ENCODE peak calls at places on chromosomes 6 and 20, in eight cellular contexts. X is AG04449, R is fibroblast of the aortic adventitia, P is HL-60, M is hepatocyte, H is transverse colon, O is suprapubic skin, J is cardiac fibroblast. G is an unnamed sample.

GRCh38 chr6:163429858-163430448 is 15.4 kb downstream of the QKI start:
- DNase-seq in X (no peak), R (no peak), P (no peak), M (no peak), H (no peak), O (no peak), J (no peak), G (no peak)

GRCh38 chr6:45814772-45815171 is 200.9 kb downstream of the CLIC5 start:
- DNase-seq in X (no peak), R (no peak), P (no peak), M (no peak), H (no peak), O (no peak), J (no peak), G (no peak)

GRCh38 chr20:6588296-6588695 is 179.2 kb upstream of the BMP2 start:
- DNase-seq in X (no peak), R (peak; percentile 40), P (no peak), M (no peak), H (peak; percentile 18), O (no peak), J (peak; percentile 50), G (no peak)

GRCh38 chr6:21856844-21857243 is 263.3 kb downstream of the SOX4 start:
- DNase-seq in X (no peak), R (peak; percentile 56), P (peak; percentile 64), M (no peak), H (no peak), O (no peak), J (peak; percentile 88), G (no peak)

GRCh38 chr6:151882206-151882605 is 74.7 kb downstream of the ESR1 start:
- DNase-seq in X (no peak), R (no peak), P (no peak), M (no peak), H (no peak), O (no peak), J (no peak), G (no peak)

GRCh38 chr20:5949943-5950270 is 426 bp downstream of the TRMT6 start:
- DNase-seq in X (no peak), R (no peak), P (no peak), M (no peak), H (no peak), O (no peak), J (no peak), G (no peak)

GRCh38 chr6:73695619-73696421 is at the start of gene CD109:
- DNase-seq in X (peak; percentile 14), R (peak; percentile 83), P (peak; percentile 12), M (peak; percentile 64), H (peak; percentile 11), O (peak; percentile 81), J (peak; percentile 81), G (peak; percentile 88)

GRCh38 chr20:44407402-44408184 is 52.1 kb downstream of the HNF4A start:
- DNase-seq in X (peak; percentile 16), R (peak; percentile 75), P (no peak), M (peak; percentile 92), H (peak; percentile 91), O (no peak), J (peak; percentile 27), G (no peak)

DNA sequence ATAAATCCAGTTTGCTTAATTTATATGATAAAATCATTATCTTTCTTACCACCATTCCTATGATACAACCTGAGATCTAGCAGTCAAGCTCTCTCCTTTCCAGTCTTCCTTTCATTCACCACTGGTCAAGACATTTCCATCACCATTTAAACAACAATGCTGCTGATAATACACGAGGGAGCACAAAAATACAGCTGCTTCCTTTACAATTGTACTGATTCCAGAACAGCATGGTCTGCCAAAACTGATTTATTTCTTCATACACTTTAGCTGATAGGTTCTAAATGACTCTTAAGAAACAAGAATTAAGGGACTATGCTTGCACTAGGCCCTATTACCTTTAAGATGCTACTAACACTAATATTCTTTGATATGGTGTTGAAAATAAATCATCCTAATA is 65.0 kb downstream of the EPM2A start:
- DNase-seq in X (no peak), R (peak; percentile 55), P (no peak), M (no peak), H (no peak), O (no peak), J (peak; percentile 58), G (no peak)
- H3K4me3 ChIP-seq in X (no peak overlapping the region), R (no peak overlapping the region), P (no peak overlapping the region), M (no peak overlapping the region), H (no peak overlapping the region), O (no peak overlapping the region), J (no peak overlapping the region), G (no peak overlapping the region)

DNA sequence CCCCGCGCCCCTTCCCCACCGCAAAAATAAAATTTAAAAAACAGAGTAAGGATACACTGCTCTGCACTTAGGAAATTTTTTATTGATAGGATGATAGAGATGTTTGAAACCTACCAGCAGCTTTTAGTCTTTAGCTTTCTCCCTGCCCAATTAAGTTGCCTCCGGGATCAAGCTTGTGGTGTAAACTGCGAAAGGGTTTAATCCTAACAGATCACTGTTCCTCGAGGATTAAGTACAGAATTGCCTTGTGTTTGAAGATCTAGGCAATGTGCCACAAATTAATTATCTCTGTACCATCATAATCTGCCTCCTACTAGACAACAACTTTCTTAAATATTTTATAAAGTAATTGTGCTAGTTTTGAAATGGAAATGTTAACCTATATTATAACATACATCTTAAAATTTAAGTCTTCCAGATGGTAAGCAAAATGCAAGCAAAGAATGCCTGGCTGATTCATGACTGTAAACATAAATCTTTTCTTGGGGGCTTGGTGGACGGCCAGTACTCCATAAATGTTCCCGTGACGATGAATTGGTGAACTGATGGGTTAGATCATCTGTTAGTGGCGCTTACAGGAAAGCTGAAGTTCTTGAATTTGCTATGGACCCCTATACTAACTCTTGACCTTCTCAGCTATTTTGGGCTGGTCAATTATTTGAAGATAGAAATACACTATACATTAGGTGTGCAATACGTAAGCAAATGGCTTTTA is 58.0 kb upstream of the ARHGAP18 start:
- DNase-seq in X (no peak), R (no peak), P (no peak), M (no peak), H (no peak), O (no peak), J (no peak), G (no peak)
- H3K4me3 ChIP-seq in X (peak overlapping the region; percentile 59), R (peak overlapping the region; percentile 70), P (no peak overlapping the region), M (peak overlapping the region; percentile 39), H (no peak overlapping the region), O (no peak overlapping the region), J (peak overlapping the region; percentile 31), G (no peak overlapping the region)

DNA sequence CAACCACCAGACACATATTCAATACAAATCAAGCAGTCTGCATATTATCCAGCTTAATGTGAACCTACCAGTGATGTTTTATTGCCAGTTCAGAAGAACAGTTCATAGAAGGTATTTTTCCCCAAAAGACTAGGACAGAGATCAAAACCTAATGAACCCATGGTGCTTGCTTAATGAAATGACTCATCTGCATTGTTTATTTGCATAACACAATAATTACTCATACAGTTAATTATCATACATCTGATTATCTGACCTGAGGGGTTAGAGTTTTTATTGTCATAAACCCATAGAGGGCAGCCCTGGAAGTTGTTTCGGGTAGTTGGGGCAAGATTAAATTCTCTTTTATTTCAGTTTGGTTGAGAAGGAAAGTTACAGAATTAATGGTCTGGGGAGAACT is 830.9 kb downstream of the TFAP2A start:
- DNase-seq in X (no peak), R (no peak), P (no peak), M (no peak), H (no peak), O (no peak), J (no peak), G (no peak)
- H3K4me3 ChIP-seq in X (no peak overlapping the region), R (no peak overlapping the region), P (no peak overlapping the region), M (no peak overlapping the region), H (no peak overlapping the region), O (no peak overlapping the region), J (no peak overlapping the region), G (no peak overlapping the region)

GRCh38 chr6:10416516-10416862 is 1.6 kb upstream of the TFAP2A start:
- DNase-seq in X (no peak), R (no peak), P (no peak), M (no peak), H (no peak), O (no peak), J (no peak), G (no peak)
- H3K4me3 ChIP-seq in X (no peak overlapping the region), R (no peak overlapping the region), P (no peak overlapping the region), M (no peak overlapping the region), H (no peak overlapping the region), O (peak overlapping the region; percentile 83), J (no peak overlapping the region), G (no peak overlapping the region)

GRCh38 chr20:642398-643174 is 10.4 kb downstream of the SRXN1 start:
- DNase-seq in X (no peak), R (no peak), P (no peak), M (no peak), H (no peak), O (no peak), J (no peak), G (no peak)
- H3K4me3 ChIP-seq in X (peak overlapping the region; percentile 12), R (peak overlapping the region; percentile 41), P (no peak overlapping the region), M (no peak overlapping the region), H (no peak overlapping the region), O (peak overlapping the region; percentile 36), J (no peak overlapping the region), G (no peak overlapping the region)

DNA sequence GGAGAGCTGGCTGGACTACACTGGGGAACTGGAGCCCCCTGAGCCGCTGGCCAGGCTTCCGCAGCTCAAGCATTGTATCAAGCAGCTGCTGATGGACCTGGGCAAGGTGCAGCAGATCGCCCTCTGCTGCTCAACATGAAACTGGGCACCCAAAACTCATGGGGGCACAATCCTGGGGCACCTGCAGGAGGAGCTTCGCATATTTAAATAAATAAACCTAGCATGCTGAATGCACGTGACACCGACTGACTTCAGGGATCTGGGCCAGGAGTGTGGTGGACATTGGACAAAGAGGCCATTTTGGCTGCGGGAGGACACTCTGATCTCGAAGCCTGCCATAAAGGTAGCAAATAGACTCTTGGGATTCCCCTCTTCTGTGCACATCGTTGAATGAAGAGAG is 6.8 kb downstream of the SCAND1 start:
- DNase-seq in X (no peak), R (peak; percentile 6), P (peak; percentile 28), M (peak; percentile 13), H (no peak), O (no peak), J (peak; percentile 27), G (no peak)
- H3K4me3 ChIP-seq in X (no peak overlapping the region), R (no peak overlapping the region), P (no peak overlapping the region), M (no peak overlapping the region), H (no peak overlapping the region), O (no peak overlapping the region), J (no peak overlapping the region), G (no peak overlapping the region)

GRCh38 chr6:74942130-74942529 is 263.7 kb downstream of the COL12A1 start:
- DNase-seq in X (no peak), R (no peak), P (no peak), M (no peak), H (no peak), O (no peak), J (peak; percentile 22), G (no peak)

GRCh38 chr6:74946961-74947360 is 258.9 kb downstream of the COL12A1 start:
- DNase-seq in X (peak; percentile 23), R (peak; percentile 78), P (no peak), M (no peak), H (no peak), O (no peak), J (peak; percentile 63), G (no peak)
- H3K4me3 ChIP-seq in X (peak overlapping the region; percentile 25), R (no peak overlapping the region), P (no peak overlapping the region), M (no peak overlapping the region), H (no peak overlapping the region), O (no peak overlapping the region), J (no peak overlapping the region), G (no peak overlapping the region)